ENCODE peak calls at places on chromosomes 16 and 17, in seven cellular contexts. W, H, K, C, A, R and P are unnamed samples.

GRCh38 chr17:63944736-63945499 is 12.8 kb upstream of the CD79B start:
- DNase-seq in W (no peak), H (no peak), K (no peak), C (no peak), A (no peak), R (no peak), P (no peak)

GRCh38 chr16:31134625-31135534 is 647 bp downstream of the PRSS8 start:
- DNase-seq in W (peak; percentile 78), H (peak; percentile 80), K (no peak), C (no peak), A (peak; percentile 77), R (no peak), P (no peak)

GRCh38 chr16:68332411-68333121 is 21.7 kb downstream of the PRMT7 start:
- DNase-seq in W (no peak), H (no peak), K (no peak), C (peak; percentile 55), A (peak; percentile 37), R (peak; percentile 19), P (no peak)

GRCh38 chr17:28443901-28444638 is 29.4 kb upstream of the SLC13A2 start:
- DNase-seq in W (no peak), H (no peak), K (no peak), C (no peak), A (peak; percentile 16), R (no peak), P (no peak)

GRCh38 chr17:47638903-47639302 is 10.8 kb upstream of the KPNB1 start:
- DNase-seq in W (no peak), H (no peak), K (no peak), C (no peak), A (no peak), R (no peak), P (no peak)

GRCh38 chr17:49928126-49928800 is 40.7 kb upstream of the DLX4 start:
- DNase-seq in W (no peak), H (no peak), K (no peak), C (no peak), A (no peak), R (no peak), P (no peak)

GRCh38 chr17:27986805-27987684 is 55.4 kb upstream of the NLK start:
- DNase-seq in W (no peak), H (no peak), K (no peak), C (no peak), A (no peak), R (no peak), P (no peak)

GRCh38 chr16:3971261-3971660 is 90.7 kb upstream of the CREBBP start:
- DNase-seq in W (no peak), H (no peak), K (no peak), C (no peak), A (no peak), R (no peak), P (no peak)

GRCh38 chr16:23499801-23500200 is 10.5 kb downstream of the GGA2 start:
- DNase-seq in W (no peak), H (no peak), K (no peak), C (no peak), A (no peak), R (no peak), P (no peak)

GRCh38 chr17:4599505-4600281 is 15.4 kb downstream of the SMTNL2 start:
- DNase-seq in W (no peak), H (peak; percentile 70), K (peak; percentile 71), C (no peak), A (no peak), R (peak; percentile 87), P (no peak)

GRCh38 chr16:1458977-1459341 is 14.6 kb upstream of the CCDC154 start:
- DNase-seq in W (no peak), H (no peak), K (peak; percentile 9), C (no peak), A (no peak), R (no peak), P (no peak)

GRCh38 chr17:82113941-82114340 is 15.9 kb upstream of the FASN start:
- DNase-seq in W (no peak), H (no peak), K (no peak), C (no peak), A (no peak), R (no peak), P (no peak)

GRCh38 chr17:28518132-28518531 is 12.0 kb downstream of the FOXN1 start:
- DNase-seq in W (no peak), H (no peak), K (no peak), C (no peak), A (no peak), R (no peak), P (no peak)

GRCh38 chr17:46171939-46172338 is 21.3 kb downstream of the KANSL1 start:
- DNase-seq in W (no peak), H (no peak), K (no peak), C (no peak), A (no peak), R (no peak), P (no peak)

GRCh38 chr16:2366660-2367309 is 26.3 kb upstream of the ABCA3 start:
- DNase-seq in W (no peak), H (no peak), K (no peak), C (no peak), A (no peak), R (no peak), P (no peak)

GRCh38 chr17:16215965-16216316 is 607 bp upstream of the NCOR1 start:
- DNase-seq in W (no peak), H (no peak), K (no peak), C (peak; percentile 20), A (peak; percentile 63), R (no peak), P (no peak)

GRCh38 chr16:70685938-70686375 is at the start of gene MTSS2:
- DNase-seq in W (peak; percentile 83), H (peak; percentile 97), K (peak; percentile 89), C (peak; percentile 84), A (peak; percentile 77), R (peak; percentile 89), P (peak; percentile 90)

GRCh38 chr17:5508855-5509254 is 22.5 kb downstream of the MIS12 start:
- DNase-seq in W (no peak), H (peak; percentile 86), K (no peak), C (no peak), A (no peak), R (no peak), P (no peak)

GRCh38 chr17:49924116-49924515 is 44.9 kb upstream of the DLX4 start:
- DNase-seq in W (no peak), H (no peak), K (no peak), C (no peak), A (no peak), R (no peak), P (no peak)

GRCh38 chr17:79840204-79840988 is 1.2 kb upstream of the CBX4 start:
- DNase-seq in W (peak; percentile 75), H (peak; percentile 78), K (peak; percentile 70), C (peak; percentile 80), A (peak; percentile 67), R (peak; percentile 80), P (peak; percentile 80)

GRCh38 chr17:5121186-5121841 is 5.5 kb downstream of the USP6 start:
- DNase-seq in W (peak; percentile 18), H (no peak), K (no peak), C (peak; percentile 3), A (peak; percentile 5), R (no peak), P (peak; percentile 34)

GRCh38 chr16:58464047-58464915 is 35.7 kb upstream of the NDRG4 start:
- DNase-seq in W (peak; percentile 29), H (peak; percentile 71), K (peak; percentile 46), C (no peak), A (no peak), R (no peak), P (no peak)

GRCh38 chr16:58466396-58466795 is 33.5 kb upstream of the NDRG4 start:
- DNase-seq in W (no peak), H (no peak), K (no peak), C (no peak), A (no peak), R (no peak), P (no peak)

GRCh38 chr16:58465817-58466216 is 34.1 kb upstream of the NDRG4 start:
- DNase-seq in W (no peak), H (no peak), K (no peak), C (no peak), A (no peak), R (no peak), P (no peak)

GRCh38 chr16:58462997-58463891 is 36.7 kb upstream of the NDRG4 start:
- DNase-seq in W (no peak), H (peak; percentile 75), K (peak; percentile 69), C (no peak), A (no peak), R (no peak), P (no peak)

DNA sequence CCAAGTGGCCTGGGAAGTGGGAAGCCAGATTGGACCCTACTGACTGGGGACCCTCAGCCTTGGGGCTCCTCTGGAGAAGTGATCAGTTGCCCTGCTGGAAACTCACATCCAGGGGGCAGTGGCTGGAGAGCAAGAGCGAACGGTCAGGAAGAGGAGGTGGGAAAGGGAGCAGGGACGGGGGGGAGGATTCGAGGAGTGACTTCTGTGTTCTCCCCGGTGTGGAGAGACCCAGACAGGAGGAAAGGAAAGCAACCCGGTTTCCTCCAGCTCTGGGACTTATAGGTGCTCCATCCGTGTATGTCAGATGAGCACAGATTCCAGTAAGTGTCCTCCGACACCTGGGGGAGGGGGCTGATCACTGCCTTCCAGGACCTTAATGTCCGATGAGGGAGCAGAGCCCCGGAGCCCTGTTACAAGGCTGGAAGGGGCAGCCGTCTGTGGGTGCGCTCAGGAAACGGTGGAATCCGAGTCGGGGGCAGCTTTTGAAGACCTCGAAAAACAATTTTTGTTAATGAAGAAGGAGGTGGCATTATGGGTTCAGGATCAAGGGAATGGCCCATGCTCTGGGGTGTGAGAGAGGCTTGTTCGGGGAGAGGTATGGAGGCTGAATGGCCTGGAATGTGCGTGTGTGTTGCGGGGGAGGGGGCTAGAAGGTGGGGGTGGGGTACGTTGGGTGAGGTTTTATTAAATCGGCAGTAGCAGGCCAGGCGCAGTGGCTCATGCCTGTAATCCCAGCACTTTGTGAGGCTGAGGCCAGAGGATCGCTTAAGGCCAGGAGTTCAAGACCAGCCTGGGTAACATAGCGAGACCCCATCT is 34.8 kb upstream of the NDRG4 start:
- DNase-seq in W (no peak), H (peak; percentile 69), K (no peak), C (no peak), A (no peak), R (no peak), P (no peak)
- H3K4me1 ChIP-seq in W (peaks cover 22% of the 10 kb centered on the region), H (peaks cover 3% of the 10 kb centered on the region), K (peaks cover 47% of the 10 kb centered on the region), C (peaks cover 23% of the 10 kb centered on the region), A (peaks cover 4% of the 10 kb centered on the region), R (no peaks in the 10 kb centered on the region), P (peaks cover 10% of the 10 kb centered on the region)

DNA sequence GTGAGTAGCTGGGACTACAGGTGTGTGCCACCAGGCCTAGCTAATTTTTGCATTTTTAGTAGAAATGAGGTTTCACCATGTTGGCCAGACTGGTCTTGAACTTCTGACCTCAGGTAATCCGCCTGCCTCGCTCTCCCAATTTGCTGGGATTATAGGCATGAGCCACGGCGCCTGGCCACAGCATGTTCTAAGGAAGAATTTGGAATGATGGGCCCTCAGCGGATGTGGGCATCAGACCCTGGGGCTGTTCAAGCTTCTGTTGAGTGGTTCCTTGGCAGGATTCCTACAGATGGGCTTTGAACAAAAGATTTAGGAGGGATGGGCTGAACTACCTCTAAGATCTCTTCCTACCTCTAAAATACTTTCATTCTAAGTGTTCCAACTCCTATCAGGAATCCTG is 4.1 kb downstream of the PRPSAP2 start:
- DNase-seq in W (no peak), H (no peak), K (no peak), C (no peak), A (no peak), R (no peak), P (no peak)
- H3K4me3 ChIP-seq in W (no peak overlapping the region), H (no peak overlapping the region), K (no peak overlapping the region), C (no peak overlapping the region), A (no peak overlapping the region), R (no peak overlapping the region), P (no peak overlapping the region)

GRCh38 chr16:67294927-67295326 is 15.6 kb downstream of the PLEKHG4 start:
- DNase-seq in W (no peak), H (no peak), K (no peak), C (no peak), A (no peak), R (no peak), P (no peak)
- TF ChIP-seq CTCF in W (no peak), H (no peak), K (no peak), C (no peak), A (no peak), R (no peak), P (no peak)

GRCh38 chr17:61369751-61370150 is 29.9 kb upstream of the TBX2 start:
- DNase-seq in W (no peak), H (no peak), K (no peak), C (no peak), A (no peak), R (no peak), P (no peak)
- H3K4me1 ChIP-seq in W (no peaks in the 10 kb centered on the region), H (peaks cover 14% of the 10 kb centered on the region), K (no peaks in the 10 kb centered on the region), C (no peaks in the 10 kb centered on the region), A (no peaks in the 10 kb centered on the region), R (no peaks in the 10 kb centered on the region), P (no peaks in the 10 kb centered on the region)